ENCODE peak calls at places on chromosomes 6 and 20, in seven cellular contexts. One of them, this sample, is unnamed. For H3K9me3, the result is how much of the 10 kb centered on the place peaks cover.

GRCh38 chr6:119333707-119334295 is 15.8 kb downstream of the MAN1A1 start:
- DNase-seq in AG04450: no peak
- DNase-seq in cardiac muscle cell: no peak
- DNase-seq in upper lobe of right lung: no peak
- DNase-seq in body of pancreas: no peak
- DNase-seq in tibial nerve: no peak
- DNase-seq in fibroblast of lung: no peak
- DNase-seq in this sample: no peak

GRCh38 chr20:33837096-33837830 is 26.1 kb downstream of the CHMP4B start:
- DNase-seq in AG04450: no peak
- DNase-seq in cardiac muscle cell: no peak
- DNase-seq in upper lobe of right lung: no peak
- DNase-seq in body of pancreas: no peak
- DNase-seq in tibial nerve: no peak
- DNase-seq in fibroblast of lung: no peak
- DNase-seq in this sample: no peak

GRCh38 chr6:167968091-167968490 is 29.4 kb upstream of the KIF25 start:
- DNase-seq in AG04450: no peak
- DNase-seq in cardiac muscle cell: peak
- DNase-seq in upper lobe of right lung: no peak
- DNase-seq in body of pancreas: no peak
- DNase-seq in tibial nerve: no peak
- DNase-seq in fibroblast of lung: no peak
- DNase-seq in this sample: no peak

GRCh38 chr6:8191629-8192028 is 89.3 kb upstream of the EEF1E1 start:
- DNase-seq in AG04450: no peak
- DNase-seq in cardiac muscle cell: no peak
- DNase-seq in upper lobe of right lung: no peak
- DNase-seq in body of pancreas: no peak
- DNase-seq in tibial nerve: no peak
- DNase-seq in fibroblast of lung: no peak
- DNase-seq in this sample: no peak

GRCh38 chr6:75094614-75095321 is 111.1 kb downstream of the COL12A1 start:
- DNase-seq in AG04450: peak
- DNase-seq in cardiac muscle cell: no peak
- DNase-seq in upper lobe of right lung: no peak
- DNase-seq in body of pancreas: no peak
- DNase-seq in tibial nerve: no peak
- DNase-seq in fibroblast of lung: peak
- DNase-seq in this sample: no peak

GRCh38 chr6:167079853-167080297 is 43.0 kb upstream of the CCR6 start:
- DNase-seq in AG04450: no peak
- DNase-seq in cardiac muscle cell: no peak
- DNase-seq in upper lobe of right lung: no peak
- DNase-seq in body of pancreas: no peak
- DNase-seq in tibial nerve: no peak
- DNase-seq in fibroblast of lung: no peak
- DNase-seq in this sample: peak

GRCh38 chr6:130037207-130037811 is 18.9 kb downstream of the L3MBTL3 start:
- DNase-seq in AG04450: no peak
- DNase-seq in cardiac muscle cell: no peak
- DNase-seq in upper lobe of right lung: no peak
- DNase-seq in body of pancreas: no peak
- DNase-seq in tibial nerve: no peak
- DNase-seq in fibroblast of lung: no peak
- DNase-seq in this sample: no peak

GRCh38 chr6:36123270-36124139 is 6.8 kb upstream of the MAPK13 start:
- DNase-seq in AG04450: peak
- DNase-seq in cardiac muscle cell: peak
- DNase-seq in upper lobe of right lung: peak
- DNase-seq in body of pancreas: peak
- DNase-seq in tibial nerve: peak
- DNase-seq in fibroblast of lung: peak
- DNase-seq in this sample: peak

GRCh38 chr6:44034391-44034861 is 92.8 kb downstream of the MRPL14 start:
- DNase-seq in AG04450: no peak
- DNase-seq in cardiac muscle cell: no peak
- DNase-seq in upper lobe of right lung: peak
- DNase-seq in body of pancreas: no peak
- DNase-seq in tibial nerve: no peak
- DNase-seq in fibroblast of lung: no peak
- DNase-seq in this sample: no peak

GRCh38 chr20:20466341-20466879 is 98.5 kb downstream of the INSM1 start:
- DNase-seq in AG04450: no peak
- DNase-seq in cardiac muscle cell: no peak
- DNase-seq in upper lobe of right lung: no peak
- DNase-seq in body of pancreas: no peak
- DNase-seq in tibial nerve: no peak
- DNase-seq in fibroblast of lung: peak
- DNase-seq in this sample: no peak

GRCh38 chr6:125749112-125749863 is at the start of gene HEY2:
- DNase-seq in AG04450: peak
- DNase-seq in cardiac muscle cell: peak
- DNase-seq in upper lobe of right lung: peak
- DNase-seq in body of pancreas: peak
- DNase-seq in tibial nerve: peak
- DNase-seq in fibroblast of lung: peak
- DNase-seq in this sample: peak

GRCh38 chr6:162621246-162621645 is 106.3 kb downstream of the PRKN start:
- DNase-seq in AG04450: no peak
- DNase-seq in cardiac muscle cell: peak
- DNase-seq in upper lobe of right lung: no peak
- DNase-seq in body of pancreas: no peak
- DNase-seq in tibial nerve: no peak
- DNase-seq in fibroblast of lung: peak
- DNase-seq in this sample: no peak

GRCh38 chr6:154453329-154453728 is 57.2 kb downstream of the CNKSR3 start:
- DNase-seq in AG04450: no peak
- DNase-seq in cardiac muscle cell: no peak
- DNase-seq in upper lobe of right lung: no peak
- DNase-seq in body of pancreas: no peak
- DNase-seq in tibial nerve: no peak
- DNase-seq in fibroblast of lung: no peak
- DNase-seq in this sample: no peak

GRCh38 chr6:6246539-6246938 is 73.9 kb downstream of the F13A1 start:
- DNase-seq in AG04450: no peak
- DNase-seq in cardiac muscle cell: no peak
- DNase-seq in upper lobe of right lung: no peak
- DNase-seq in body of pancreas: no peak
- DNase-seq in tibial nerve: no peak
- DNase-seq in fibroblast of lung: no peak
- DNase-seq in this sample: no peak

GRCh38 chr20:24027229-24027628 is 38.6 kb upstream of the GGTLC1 start:
- DNase-seq in AG04450: no peak
- DNase-seq in cardiac muscle cell: no peak
- DNase-seq in upper lobe of right lung: peak
- DNase-seq in body of pancreas: peak
- DNase-seq in tibial nerve: peak
- DNase-seq in fibroblast of lung: no peak
- DNase-seq in this sample: peak

GRCh38 chr6:93416575-93417420 is 2.6 kb downstream of the EPHA7 start:
- DNase-seq in AG04450: no peak
- DNase-seq in cardiac muscle cell: peak
- DNase-seq in upper lobe of right lung: no peak
- DNase-seq in body of pancreas: peak
- DNase-seq in tibial nerve: no peak
- DNase-seq in fibroblast of lung: peak
- DNase-seq in this sample: no peak

GRCh38 chr6:166581091-166581511 is 5.4 kb downstream of the RAMACL start:
- DNase-seq in AG04450: no peak
- DNase-seq in cardiac muscle cell: no peak
- DNase-seq in upper lobe of right lung: no peak
- DNase-seq in body of pancreas: no peak
- DNase-seq in tibial nerve: no peak
- DNase-seq in fibroblast of lung: no peak
- DNase-seq in this sample: no peak

GRCh38 chr20:37270586-37271420 is 9.2 kb upstream of the GHRH start:
- DNase-seq in AG04450: no peak
- DNase-seq in cardiac muscle cell: no peak
- DNase-seq in upper lobe of right lung: no peak
- DNase-seq in body of pancreas: peak
- DNase-seq in tibial nerve: no peak
- DNase-seq in fibroblast of lung: peak
- DNase-seq in this sample: no peak

GRCh38 chr20:46805836-46806235 is 88.8 kb upstream of the EYA2 start:
- DNase-seq in AG04450: no peak
- DNase-seq in cardiac muscle cell: no peak
- DNase-seq in upper lobe of right lung: no peak
- DNase-seq in body of pancreas: no peak
- DNase-seq in tibial nerve: no peak
- DNase-seq in fibroblast of lung: no peak
- DNase-seq in this sample: no peak

GRCh38 chr20:46800405-46800804 is 91.0 kb downstream of the SLC2A10 start:
- DNase-seq in AG04450: no peak
- DNase-seq in cardiac muscle cell: no peak
- DNase-seq in upper lobe of right lung: no peak
- DNase-seq in body of pancreas: no peak
- DNase-seq in tibial nerve: no peak
- DNase-seq in fibroblast of lung: no peak
- DNase-seq in this sample: no peak

GRCh38 chr20:46803446-46804020 is 91.1 kb upstream of the EYA2 start:
- DNase-seq in AG04450: no peak
- DNase-seq in cardiac muscle cell: no peak
- DNase-seq in upper lobe of right lung: no peak
- DNase-seq in body of pancreas: no peak
- DNase-seq in tibial nerve: no peak
- DNase-seq in fibroblast of lung: no peak
- DNase-seq in this sample: no peak

GRCh38 chr20:46801003-46801702 is 91.7 kb downstream of the SLC2A10 start:
- DNase-seq in AG04450: no peak
- DNase-seq in cardiac muscle cell: no peak
- DNase-seq in upper lobe of right lung: no peak
- DNase-seq in body of pancreas: no peak
- DNase-seq in tibial nerve: no peak
- DNase-seq in fibroblast of lung: no peak
- DNase-seq in this sample: no peak

DNA sequence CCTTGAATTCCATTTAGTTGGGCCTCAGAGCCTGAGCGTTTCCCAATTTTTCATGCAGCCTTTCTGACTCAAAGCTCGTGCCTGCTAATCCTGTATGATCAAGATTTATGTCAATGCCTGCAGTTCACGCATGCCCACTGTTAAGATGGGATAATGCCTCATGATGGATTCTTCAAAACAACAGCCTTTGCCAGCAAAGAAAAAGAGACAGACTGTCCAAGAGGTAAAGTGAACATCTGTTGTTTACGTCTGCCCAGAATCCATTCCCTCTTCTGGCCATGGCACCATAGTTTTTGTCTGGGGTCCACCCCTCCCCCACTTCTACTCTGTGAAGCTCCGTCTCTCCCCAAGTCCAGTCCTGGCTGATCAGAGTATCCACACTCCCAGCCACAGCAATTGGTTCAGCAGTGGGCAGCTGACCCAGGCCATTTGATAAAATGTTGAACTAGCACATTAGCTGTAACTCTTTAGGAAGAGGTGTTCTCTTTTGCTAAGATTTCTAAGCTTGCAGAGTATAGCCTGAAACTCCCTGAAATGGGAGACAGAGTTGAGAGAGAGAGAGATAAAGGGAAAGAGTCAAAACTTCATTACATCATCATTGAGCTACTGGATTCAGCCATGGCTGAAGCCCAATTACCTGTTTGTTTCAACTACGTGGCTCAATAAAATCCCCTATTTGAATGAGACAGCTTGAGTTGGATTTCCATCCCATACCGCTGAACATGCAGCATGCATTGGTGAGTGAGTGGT is 91.8 kb upstream of the EYA2 start:
- DNase-seq in AG04450: no peak
- DNase-seq in cardiac muscle cell: no peak
- DNase-seq in upper lobe of right lung: no peak
- DNase-seq in body of pancreas: no peak
- DNase-seq in tibial nerve: no peak
- DNase-seq in fibroblast of lung: no peak
- DNase-seq in this sample: no peak
- H3K9me3 ChIP-seq in AG04450: under half
- H3K9me3 ChIP-seq in cardiac muscle cell: under half
- H3K9me3 ChIP-seq in upper lobe of right lung: under half
- H3K9me3 ChIP-seq in body of pancreas: under half
- H3K9me3 ChIP-seq in tibial nerve: under half
- H3K9me3 ChIP-seq in fibroblast of lung: under half
- H3K9me3 ChIP-seq in this sample: under half

GRCh38 chr20:55918471-55918870 is 86.8 kb downstream of the CBLN4 start:
- DNase-seq in AG04450: no peak
- DNase-seq in cardiac muscle cell: no peak
- DNase-seq in upper lobe of right lung: no peak
- DNase-seq in body of pancreas: no peak
- DNase-seq in tibial nerve: no peak
- DNase-seq in fibroblast of lung: no peak
- DNase-seq in this sample: no peak
- H3K9me3 ChIP-seq in AG04450: under half
- H3K9me3 ChIP-seq in cardiac muscle cell: under half
- H3K9me3 ChIP-seq in upper lobe of right lung: under half
- H3K9me3 ChIP-seq in body of pancreas: under half
- H3K9me3 ChIP-seq in tibial nerve: under half
- H3K9me3 ChIP-seq in fibroblast of lung: under half
- H3K9me3 ChIP-seq in this sample: under half

DNA sequence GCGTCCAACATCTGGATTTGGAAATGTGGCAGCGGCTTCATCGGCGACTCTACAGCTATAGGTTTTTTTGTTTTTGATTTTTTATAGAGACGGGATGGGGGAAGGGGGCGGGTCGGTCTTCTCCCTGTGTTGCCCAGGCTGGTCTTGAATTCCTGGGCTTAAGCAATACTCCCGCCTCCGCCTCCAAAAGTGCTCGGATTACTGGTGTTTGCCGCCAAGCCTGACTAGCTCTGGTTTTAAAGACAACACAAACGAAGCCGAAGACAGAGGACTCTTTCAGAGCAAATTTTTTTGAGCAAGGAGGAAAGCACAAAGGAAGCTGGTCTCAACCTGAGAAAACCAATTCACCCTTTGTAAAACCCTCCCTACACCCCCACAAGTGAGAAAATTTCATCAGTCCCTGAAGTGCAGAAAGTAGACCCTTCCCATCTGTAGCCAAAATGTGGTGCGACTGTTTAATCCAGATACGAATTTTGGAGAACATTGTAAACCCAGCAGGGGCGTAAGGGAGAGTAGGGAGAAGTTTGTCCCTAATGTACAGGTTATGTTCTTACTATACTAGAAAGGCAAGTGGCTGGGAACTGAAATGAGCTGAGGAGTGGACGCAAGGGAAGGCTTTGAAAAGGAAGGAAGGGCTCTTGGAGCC is 185.9 kb downstream of the TRIM27 start:
- DNase-seq in AG04450: no peak
- DNase-seq in cardiac muscle cell: no peak
- DNase-seq in upper lobe of right lung: no peak
- DNase-seq in body of pancreas: no peak
- DNase-seq in tibial nerve: no peak
- DNase-seq in fibroblast of lung: no peak
- DNase-seq in this sample: no peak
- H3K9me3 ChIP-seq in AG04450: under half
- H3K9me3 ChIP-seq in cardiac muscle cell: under half
- H3K9me3 ChIP-seq in upper lobe of right lung: under half
- H3K9me3 ChIP-seq in body of pancreas: under half
- H3K9me3 ChIP-seq in tibial nerve: under half
- H3K9me3 ChIP-seq in fibroblast of lung: under half
- H3K9me3 ChIP-seq in this sample: under half

DNA sequence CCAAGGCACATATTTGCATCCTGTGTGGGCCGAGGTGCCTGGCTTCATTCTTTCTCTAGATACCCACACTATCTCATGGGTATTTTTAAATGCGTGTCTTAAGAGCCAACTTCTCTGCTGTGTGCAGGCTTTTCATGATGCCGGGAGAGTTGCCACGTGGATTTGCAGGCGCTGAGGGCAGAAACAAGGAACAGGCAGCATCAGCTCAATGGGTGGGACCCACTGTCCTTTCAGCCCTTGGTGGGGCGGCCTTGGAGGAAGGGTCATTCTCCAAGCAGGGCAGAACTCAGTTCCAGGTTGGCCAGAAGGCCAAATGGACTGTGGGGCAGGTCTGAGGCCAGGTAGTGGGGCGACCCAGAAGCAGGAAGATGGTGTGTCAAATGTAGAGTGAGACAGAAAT is 84.7 kb downstream of the PHACTR3 start:
- DNase-seq in AG04450: no peak
- DNase-seq in cardiac muscle cell: no peak
- DNase-seq in upper lobe of right lung: peak
- DNase-seq in body of pancreas: no peak
- DNase-seq in tibial nerve: no peak
- DNase-seq in fibroblast of lung: no peak
- DNase-seq in this sample: no peak
- H3K9me3 ChIP-seq in AG04450: under half
- H3K9me3 ChIP-seq in cardiac muscle cell: under half
- H3K9me3 ChIP-seq in upper lobe of right lung: under half
- H3K9me3 ChIP-seq in body of pancreas: under half
- H3K9me3 ChIP-seq in tibial nerve: under half
- H3K9me3 ChIP-seq in fibroblast of lung: under half
- H3K9me3 ChIP-seq in this sample: under half

This sample was measured in T-helper 17 cell.